ENCODE peak calls at places on chromosomes 11 and 22, in five cellular contexts. V is HepG2, B is IMR-90, K is AG04450, R is lower leg skin. Y is an unnamed sample.

GRCh38 chr22:29348956-29349355 is 33.5 kb upstream of the RASL10A start:
- DNase-seq in V (no peak), K (no peak), B (no peak), R (no peak), Y (no peak)

GRCh38 chr11:9601041-9601875 is 27.8 kb downstream of the WEE1 start:
- DNase-seq in B (peak), K (peak), V (no peak), R (peak), Y (peak)

GRCh38 chr22:21931056-21931455 is 21.6 kb downstream of the PPM1F start:
- DNase-seq in R (no peak), V (no peak), B (no peak), K (no peak), Y (no peak)

GRCh38 chr22:50585781-50586180 is 3.1 kb upstream of the CHKB start:
- DNase-seq in R (no peak), B (no peak), K (no peak), V (no peak), Y (no peak)

GRCh38 chr11:103222801-103223200 is 113.6 kb downstream of the DYNC2H1 start:
- DNase-seq in K (no peak), V (no peak), B (peak), R (no peak), Y (peak)

GRCh38 chr22:50691521-50691920 is 18.9 kb downstream of the SHANK3 start:
- DNase-seq in V (peak), B (peak), K (no peak), R (no peak), Y (peak)

GRCh38 chr11:12666905-12667304 is 7.3 kb upstream of the TEAD1 start:
- DNase-seq in K (no peak), V (no peak), B (no peak), R (no peak), Y (no peak)

GRCh38 chr22:32518848-32519247 is 44.2 kb downstream of the FBXO7 start:
- DNase-seq in K (no peak), B (no peak), V (no peak), R (no peak), Y (no peak)

GRCh38 chr11:132987936-132988335 is 544.4 kb downstream of the OPCML start:
- DNase-seq in R (no peak), K (no peak), B (no peak), V (no peak), Y (peak)

GRCh38 chr22:30728829-30729228 is 34.2 kb downstream of the OSBP2 start:
- DNase-seq in K (no peak), V (no peak), B (no peak), R (no peak), Y (no peak)

GRCh38 chr11:20087118-20087521 is 73.2 kb downstream of the DBX1 start:
- DNase-seq in V (no peak), R (no peak), B (peak), K (no peak), Y (peak)

GRCh38 chr22:38240734-38241252 is 32.0 kb downstream of the TMEM184B start:
- DNase-seq in R (no peak), V (no peak), K (peak), B (peak), Y (peak)

GRCh38 chr11:27215471-27216267 is 147.3 kb downstream of the CCDC34 start:
- DNase-seq in V (no peak), K (no peak), B (no peak), R (no peak), Y (peak)

GRCh38 chr11:83645561-83645960 is 359.4 kb upstream of the CCDC90B start:
- DNase-seq in B (no peak), K (no peak), R (no peak), V (no peak), Y (no peak)

GRCh38 chr11:117232911-117233409 is 489 bp downstream of the RNF214 start:
- DNase-seq in B (no peak), K (no peak), R (peak), V (no peak), Y (no peak)

GRCh38 chr11:65615950-65616574 is 486 bp downstream of the PCNX3 start:
- DNase-seq in V (peak), R (no peak), B (no peak), K (no peak), Y (peak)

GRCh38 chr11:80779907-80780615 is 1339.2 kb upstream of the TENM4 start:
- DNase-seq in K (no peak), V (no peak), B (no peak), R (no peak), Y (no peak)

GRCh38 chr11:60981515-60981914 is 10.0 kb downstream of the CD6 start:
- DNase-seq in R (no peak), K (no peak), B (no peak), V (no peak), Y (no peak)

GRCh38 chr11:118740892-118741291 is 50.1 kb downstream of the DDX6 start:
- DNase-seq in K (no peak), B (no peak), V (no peak), R (no peak), Y (no peak)

GRCh38 chr11:67700141-67700540 is 25.7 kb upstream of the ALDH3B2 start:
- DNase-seq in R (no peak), B (no peak), K (no peak), V (no peak), Y (no peak)

GRCh38 chr22:23034621-23035556 is 35.4 kb upstream of the GNAZ start:
- DNase-seq in V (no peak), K (no peak), B (no peak), R (no peak), Y (no peak)

GRCh38 chr22:35039625-35040024 is 26.3 kb upstream of the ISX start:
- DNase-seq in V (no peak), R (no peak), K (no peak), B (no peak), Y (no peak)

GRCh38 chr11:8273281-8273680 is 9.6 kb upstream of the LMO1 start:
- DNase-seq in V (no peak), B (peak), R (no peak), K (no peak), Y (peak)

GRCh38 chr11:35629914-35630313 is 11.7 kb downstream of the FJX1 start:
- DNase-seq in K (peak), B (peak), R (no peak), V (peak), Y (peak)

GRCh38 chr11:28049338-28050216 is 58.4 kb downstream of the KIF18A start:
- DNase-seq in B (peak), K (no peak), R (no peak), V (no peak), Y (peak)

GRCh38 chr11:76807206-76807875 is 24.2 kb downstream of the TSKU start:
- DNase-seq in B (peak), R (peak), K (no peak), V (peak), Y (peak)

GRCh38 chr11:131748146-131749050 is 378.0 kb downstream of the NTM start:
- DNase-seq in K (no peak), B (peak), R (no peak), V (peak), Y (peak)

GRCh38 chr22:24822471-24822870 is 16.5 kb downstream of the SGSM1 start:
- DNase-seq in K (no peak), B (no peak), V (no peak), R (no peak), Y (no peak)

GRCh38 chr11:62612366-62613274 is at the start of the genes EML3 and ROM1:
- DNase-seq in K (peak), R (peak), B (peak), V (peak), Y (peak)

GRCh38 chr22:38180841-38181452 is 683 bp downstream of the PLA2G6 start:
- DNase-seq in K (no peak), V (no peak), B (no peak), R (peak), Y (peak)

GRCh38 chr11:88819616-88820015 is 246.2 kb downstream of the GRM5 start:
- DNase-seq in K (no peak), V (no peak), B (no peak), R (no peak), Y (no peak)

GRCh38 chr22:35838849-35839646 is 121.4 kb downstream of the APOL5 start:
- DNase-seq in B (peak), R (no peak), K (peak), V (peak), Y (peak)

GRCh38 chr11:125452125-125452470 is 44.0 kb downstream of the FEZ1 start:
- DNase-seq in V (no peak), K (no peak), R (no peak), B (no peak), Y (no peak)

GRCh38 chr22:38172016-38172431 is 9.6 kb downstream of the PLA2G6 start:
- DNase-seq in B (peak), V (no peak), K (no peak), R (no peak), Y (peak)

GRCh38 chr11:30377347-30377746 is 54.4 kb downstream of the ARL14EP start:
- DNase-seq in V (no peak), K (no peak), R (no peak), B (no peak), Y (no peak)

GRCh38 chr11:104256525-104256924 is 92.6 kb upstream of the PDGFD start:
- DNase-seq in R (no peak), K (no peak), V (no peak), B (peak), Y (peak)

GRCh38 chr11:68954970-68955958 is 25.5 kb downstream of the MRGPRD start:
- DNase-seq in B (peak), R (no peak), V (no peak), K (no peak), Y (peak)

GRCh38 chr11:62108017-62108750 is 15.6 kb upstream of the INCENP start:
- DNase-seq in K (no peak), V (peak), R (no peak), B (peak), Y (peak)

GRCh38 chr22:17719911-17720310 is 54.4 kb downstream of the BID start:
- DNase-seq in B (no peak), V (no peak), R (peak), K (no peak), Y (no peak)
- TF ChIP-seq CTCF in B (no peak), V (no peak), R (no peak), K (no peak), Y (no peak)

DNA sequence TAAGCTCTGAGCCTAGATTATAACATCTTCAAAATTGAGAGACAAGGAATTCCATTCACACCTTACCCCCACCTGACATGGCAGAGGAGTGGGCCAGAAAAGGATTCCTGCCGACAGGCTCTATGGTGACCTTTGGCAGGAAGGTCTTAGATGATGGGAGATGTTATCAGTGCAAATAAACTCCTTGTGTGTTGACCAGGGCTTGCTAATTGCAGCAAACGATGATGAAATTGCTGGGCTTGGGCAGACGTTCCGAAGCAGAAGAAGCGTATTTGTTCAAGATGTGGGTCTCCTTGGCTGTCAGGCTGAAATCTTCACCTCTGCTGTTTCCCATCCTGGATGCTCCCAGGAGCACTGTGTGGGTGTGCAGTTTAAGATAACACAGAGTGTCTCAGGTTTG is 183.7 kb upstream of the CADM1 start:
- DNase-seq in V (no peak), R (no peak), K (no peak), B (no peak), Y (no peak)
- H3K4me3 ChIP-seq in V (no peak), R (no peak), K (no peak), B (no peak), Y (no peak)

GRCh38 chr11:74694136-74694535 is 37.1 kb downstream of the CHRDL2 start:
- DNase-seq in K (no peak), V (peak), B (peak), R (no peak), Y (no peak)
- TF ChIP-seq CTCF in K (peak), V (peak), B (peak), R (no peak), Y (peak)

DNA sequence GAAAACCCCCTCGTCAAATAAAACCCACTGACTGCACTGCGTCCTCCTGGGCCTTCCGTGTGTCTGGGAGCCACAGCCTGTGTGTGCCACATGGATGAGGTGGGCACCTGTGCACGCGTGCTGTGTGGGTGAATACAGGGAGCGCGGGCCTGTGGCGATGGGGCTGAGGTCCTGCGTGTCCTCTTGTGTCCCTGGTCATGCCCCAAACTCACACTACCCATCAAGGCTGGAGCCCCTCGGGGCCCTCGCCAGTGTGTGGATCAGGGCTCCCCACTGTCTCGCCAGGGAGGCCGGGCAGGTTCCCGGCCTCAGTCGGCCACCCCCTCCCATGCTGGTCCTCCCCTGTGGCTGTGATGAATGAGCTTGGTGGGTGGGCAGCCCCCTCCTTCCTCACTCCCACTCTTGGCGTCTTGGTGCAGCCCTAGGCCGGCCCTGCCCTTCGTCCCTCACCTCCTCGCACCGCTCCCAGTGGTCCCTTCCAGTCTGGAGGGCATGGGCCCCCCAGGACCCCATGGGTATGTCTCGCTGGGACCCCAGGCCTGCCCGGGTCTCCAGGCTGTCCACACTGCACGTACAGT is 712 bp upstream of the CD151 start:
- DNase-seq in K (no peak), B (no peak), V (no peak), R (no peak), Y (no peak)
- H3K4me3 ChIP-seq in K (peak), B (peak), V (peak), R (no peak), Y (peak)

GRCh38 chr22:40008726-40009125 is 14.0 kb downstream of the FAM83F start:
- DNase-seq in K (no peak), R (no peak), V (no peak), B (peak), Y (no peak)

GRCh38 chr22:40009953-40010751 is 15.4 kb downstream of the FAM83F start:
- DNase-seq in V (no peak), R (no peak), K (no peak), B (no peak), Y (no peak)

GRCh38 chr22:40009231-40009769 is 14.5 kb downstream of the FAM83F start:
- DNase-seq in V (no peak), K (no peak), R (no peak), B (peak), Y (peak)

GRCh38 chr22:40007826-40008710 is 13.3 kb downstream of the FAM83F start:
- DNase-seq in V (no peak), B (no peak), K (no peak), R (no peak), Y (no peak)

GRCh38 chr22:40010752-40011145 is 16.0 kb downstream of the FAM83F start:
- DNase-seq in K (no peak), B (no peak), R (no peak), V (no peak), Y (no peak)
- TF ChIP-seq CTCF in K (no peak), B (no peak), R (no peak), V (no peak), Y (no peak)

GRCh38 chr22:46045459-46046298 is 68.7 kb upstream of the WNT7B start:
- DNase-seq in K (no peak), V (no peak), B (no peak), R (peak), Y (no peak)
- H3K4me3 ChIP-seq in K (peak), V (no peak), B (peak), R (peak), Y (peak)

GRCh38 chr11:44727373-44728084 is 767 bp downstream of the TSPAN18 start:
- DNase-seq in R (peak), V (peak), B (peak), K (peak), Y (peak)

GRCh38 chr11:44729065-44729464 is 2.3 kb downstream of the TSPAN18 start:
- DNase-seq in R (no peak), B (no peak), K (no peak), V (no peak), Y (no peak)

GRCh38 chr11:44728491-44728910 is 1.7 kb downstream of the TSPAN18 start:
- DNase-seq in K (no peak), V (no peak), B (no peak), R (no peak), Y (no peak)

GRCh38 chr11:44727114-44727372 is 281 bp downstream of the TSPAN18 start:
- DNase-seq in V (no peak), B (no peak), K (no peak), R (no peak), Y (no peak)

DNA sequence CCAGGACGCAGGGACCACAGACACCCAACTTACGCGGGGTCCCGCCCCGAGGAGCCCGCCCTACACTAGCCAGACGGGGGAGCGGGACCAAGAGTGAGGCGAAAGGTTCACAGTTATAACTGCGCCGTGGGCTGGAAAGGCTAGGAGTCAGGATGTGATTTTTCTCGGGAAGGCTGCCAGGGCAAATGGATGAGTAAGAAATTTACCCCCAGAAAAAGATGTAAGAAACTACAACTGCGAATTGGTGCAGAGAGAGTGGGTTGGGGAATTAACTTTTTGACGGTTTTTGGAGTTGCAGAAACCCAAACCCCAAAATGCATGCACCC is 1.3 kb downstream of the TSPAN18 start:
- DNase-seq in K (no peak), V (no peak), R (no peak), B (no peak), Y (no peak)
- TF ChIP-seq CTCF in K (no peak), V (no peak), R (no peak), B (no peak), Y (no peak)